ENCODE peak calls at places on chromosomes 7 and 10, in nine cellular contexts. P is M059J; M is SHP77; A is adrenal gland; E is activated naive CD4-positive, alpha-beta T cell treated with Interleukin-2 at 50 U/mL for 16 hours; W is stimulated activated CD8-positive, alpha-beta memory T cell treated with anti-CD3 and anti-CD28 coated beads, Interleukin-12 subunit alpha, Interleukin-12 subunit beta, amount 100 ng/mL, for 1 hour; C is fibroblast of mammary gland; H is HCEC 1CT; G is dermis microvascular lymphatic vessel endothelial cell. X is an unnamed sample.

GRCh38 chr10:35447693-35448407 is 111.5 kb downstream of the CCNY start:
- DNase-seq in P (peak), M (peak), A (peak), E (peak), W (no peak), C (peak), H (peak), G (peak), X (peak)

GRCh38 chr10:23571884-23572283 is 133.0 kb downstream of the OTUD1 start:
- DNase-seq in P (no peak), M (no peak), A (no peak), E (no peak), W (no peak), C (no peak), H (no peak), G (no peak), X (no peak)

GRCh38 chr7:157867685-157868305 is 531.0 kb downstream of the DNAJB6 start:
- DNase-seq in P (no peak), M (no peak), A (no peak), E (no peak), W (no peak), C (no peak), H (no peak), G (no peak), X (no peak)

GRCh38 chr7:17304926-17305325 is 6.5 kb downstream of the AHR start:
- DNase-seq in P (peak), M (no peak), A (no peak), E (peak), W (no peak), C (peak), H (peak), G (peak), X (no peak)

GRCh38 chr10:79102056-79102874 is 33.5 kb downstream of the ZMIZ1 start:
- DNase-seq in P (peak), M (no peak), A (peak), E (no peak), W (no peak), C (no peak), H (no peak), G (peak), X (peak)

GRCh38 chr10:99913831-99914235 is 95.9 kb downstream of the DNMBP start:
- DNase-seq in P (no peak), M (no peak), A (no peak), E (no peak), W (no peak), C (no peak), H (no peak), G (peak), X (no peak)

GRCh38 chr10:46523119-46523880 is 33.2 kb downstream of the GPRIN2 start:
- DNase-seq in P (peak), M (no peak), A (no peak), E (peak), W (no peak), C (no peak), H (no peak), G (no peak), X (peak)

GRCh38 chr10:73644015-73644743 is 2.9 kb upstream of the MYOZ1 start:
- DNase-seq in P (peak), M (peak), A (peak), E (peak), W (peak), C (peak), H (peak), G (peak), X (peak)

X was measured in left cardiac atrium.